ENCODE peak calls at places on chromosome 3, in eight cellular contexts. Y is NCI-H1694; I is RWPE1; C is ELR; Q is GM23248; K is activated naive CD8-positive, alpha-beta T cell treated with anti-CD3 and anti-CD28 coated beads, Interleukin-2, amount 50 U/mL, for 24 hours; U is stimulated activated effector memory CD8-positive, alpha-beta T cell treated with anti-CD3 and anti-CD28 coated beads, Interleukin-12 subunit alpha, Interleukin-12 subunit beta, amount 100 ng/mL, for 72 hours; H is astrocyte of the spinal cord. B is an unnamed sample.

GRCh38 chr3:27431116-27431515 is 53.1 kb downstream of the SLC4A7 start:
- DNase-seq in Y (no peak), H (peak), Q (peak), K (no peak), I (peak), C (peak), U (no peak), B (peak)

GRCh38 chr3:134312873-134313838 is 61.1 kb downstream of the AMOTL2 start:
- DNase-seq in Q (peak), Y (no peak), K (no peak), I (peak), H (peak), C (peak), U (no peak), B (no peak)

GRCh38 chr3:71709908-71710511 is 15.2 kb downstream of the EIF4E3 start:
- DNase-seq in U (no peak), Y (no peak), I (no peak), Q (no peak), C (no peak), K (no peak), H (no peak), B (no peak)

GRCh38 chr3:141412936-141413354 is 44.6 kb downstream of the ZBTB38 start:
- DNase-seq in Q (peak), C (no peak), H (peak), I (no peak), U (no peak), K (no peak), Y (no peak), B (peak)

GRCh38 chr3:187880438-187880837 is 135.2 kb upstream of the BCL6 start:
- DNase-seq in K (no peak), H (no peak), U (no peak), C (peak), I (no peak), Y (no peak), Q (peak), B (peak)

GRCh38 chr3:170852307-170852706 is 17.7 kb downstream of the RPL22L1 start:
- DNase-seq in H (no peak), K (no peak), I (no peak), Q (no peak), U (no peak), Y (no peak), C (no peak), B (no peak)

GRCh38 chr3:150803440-150803985 is 40.5 kb upstream of the SIAH2 start:
- DNase-seq in K (no peak), H (no peak), I (no peak), Y (no peak), C (no peak), U (no peak), Q (no peak), B (no peak)

GRCh38 chr3:46427929-46428833 is 21.1 kb downstream of the CCRL2 start:
- DNase-seq in I (no peak), K (no peak), Q (no peak), H (no peak), Y (no peak), C (peak), U (no peak), B (no peak)

GRCh38 chr3:120418866-120419490 is 31.8 kb downstream of the FSTL1 start:
- DNase-seq in Y (peak), H (no peak), U (no peak), Q (peak), C (peak), K (peak), I (peak), B (peak)

GRCh38 chr3:141114816-141115458 is 63.8 kb downstream of the SPSB4 start:
- DNase-seq in Y (no peak), K (no peak), U (no peak), I (no peak), Q (peak), C (peak), H (no peak), B (no peak)

GRCh38 chr3:124078978-124079911 is 87.3 kb upstream of the ROPN1 start:
- DNase-seq in C (peak), H (peak), K (peak), U (no peak), Y (peak), I (peak), Q (peak), B (peak)

GRCh38 chr3:114569186-114569585 is 275.4 kb downstream of the TIGIT start:
- DNase-seq in H (no peak), Y (no peak), I (no peak), C (peak), U (no peak), Q (no peak), K (no peak), B (no peak)

GRCh38 chr3:111538687-111539086 is 3.3 kb upstream of the CD96 start:
- DNase-seq in Q (peak), Y (no peak), U (no peak), H (peak), C (peak), I (peak), K (no peak), B (peak)

GRCh38 chr3:112362221-112362620 is 29.3 kb downstream of the CD200 start:
- DNase-seq in Q (no peak), U (no peak), C (no peak), K (no peak), Y (no peak), H (no peak), I (no peak), B (no peak)

GRCh38 chr3:46090161-46090591 is 62.9 kb upstream of the XCR1 start:
- DNase-seq in Y (no peak), H (no peak), U (no peak), Q (peak), C (peak), I (no peak), K (no peak), B (peak)

GRCh38 chr3:66195347-66195783 is 25.4 kb upstream of the SLC25A26 start:
- DNase-seq in Q (peak), C (peak), I (peak), K (peak), U (no peak), H (peak), Y (no peak), B (no peak)

GRCh38 chr3:69462826-69463100 is 76.9 kb upstream of the FRMD4B start:
- DNase-seq in H (no peak), Y (no peak), Q (no peak), K (no peak), U (no peak), C (no peak), I (peak), B (no peak)

GRCh38 chr3:133274477-133274876 is 125.4 kb upstream of the BFSP2 start:
- DNase-seq in Q (no peak), C (no peak), U (no peak), K (no peak), H (no peak), I (no peak), Y (no peak), B (no peak)

GRCh38 chr3:119311191-119311925 is 17.2 kb downstream of the ARHGAP31 start:
- DNase-seq in Y (no peak), H (peak), K (no peak), C (peak), U (no peak), I (peak), Q (peak), B (peak)

GRCh38 chr3:125055165-125055912 is 458 bp downstream of the HEG1 start:
- DNase-seq in Y (no peak), U (peak), Q (peak), H (no peak), I (peak), C (peak), K (peak), B (no peak)

GRCh38 chr3:197456271-197457091 is 99.3 kb downstream of the BDH1 start:
- DNase-seq in U (peak), H (peak), C (peak), Q (peak), Y (no peak), K (peak), I (peak), B (peak)

GRCh38 chr3:170043506-170043905 is 5.7 kb downstream of the GPR160 start:
- DNase-seq in U (no peak), K (no peak), I (no peak), C (no peak), H (no peak), Y (no peak), Q (no peak), B (no peak)

GRCh38 chr3:145902166-145902565 is 258.8 kb downstream of the PLOD2 start:
- DNase-seq in H (peak), Y (no peak), C (no peak), I (no peak), Q (no peak), U (no peak), K (no peak), B (no peak)

GRCh38 chr3:58640700-58641372 is 25.7 kb downstream of the FAM3D start:
- DNase-seq in C (peak), U (peak), H (peak), Q (peak), I (peak), Y (no peak), K (peak), B (peak)

GRCh38 chr3:114880078-114880477 is 267.0 kb downstream of the ZBTB20 start:
- DNase-seq in Q (no peak), U (no peak), K (no peak), C (no peak), Y (no peak), I (no peak), H (peak), B (peak)

GRCh38 chr3:106379251-106379750 is 510.5 kb upstream of the CBLB start:
- DNase-seq in I (no peak), H (no peak), C (no peak), Y (no peak), U (no peak), K (no peak), Q (no peak), B (peak)

GRCh38 chr3:46540550-46540949 is 25.6 kb downstream of the LRRC2 start:
- DNase-seq in K (no peak), U (no peak), Q (no peak), I (no peak), Y (no peak), H (no peak), C (no peak), B (no peak)

GRCh38 chr3:58963928-58964497 is 85.8 kb downstream of the CFAP20DC start:
- DNase-seq in I (no peak), H (no peak), C (no peak), U (no peak), Q (no peak), K (no peak), Y (no peak), B (no peak)

GRCh38 chr3:132134611-132135010 is 99.8 kb upstream of the CPNE4 start:
- DNase-seq in H (peak), C (peak), K (no peak), I (peak), Y (no peak), U (no peak), Q (peak), B (peak)

GRCh38 chr3:132803889-132804288 is 81.7 kb upstream of the NPHP3 start:
- DNase-seq in I (no peak), H (no peak), C (peak), U (no peak), K (no peak), Y (no peak), Q (no peak), B (no peak)